ENCODE peak calls at places on chromosome 3, in six cellular contexts. N, B, P, I, V and K are unnamed samples.

GRCh38 chr3:24678441-24678865 is 183.8 kb upstream of the THRB start:
- DNase-seq in N (no peak), B (peak), P (no peak), I (no peak), V (no peak), K (no peak)

GRCh38 chr3:188510366-188510765 is 356.4 kb downstream of the LPP start:
- DNase-seq in N (no peak), B (peak), P (no peak), I (no peak), V (no peak), K (no peak)

GRCh38 chr3:29144807-29145206 is 136.1 kb upstream of the RBMS3 start:
- DNase-seq in N (no peak), B (peak), P (no peak), I (no peak), V (peak), K (no peak)

GRCh38 chr3:45715945-45716344 is 26.7 kb downstream of the SACM1L start:
- DNase-seq in N (no peak), B (peak), P (no peak), I (no peak), V (no peak), K (no peak)

GRCh38 chr3:52218953-52219650 is 6.3 kb downstream of the TLR9 start:
- DNase-seq in N (no peak), B (no peak), P (no peak), I (no peak), V (no peak), K (no peak)

GRCh38 chr3:174346571-174346970 is 512.6 kb upstream of the NAALADL2 start:
- DNase-seq in N (no peak), B (no peak), P (no peak), I (no peak), V (no peak), K (no peak)

GRCh38 chr3:127454051-127454450 is 136.5 kb downstream of the TPRA1 start:
- DNase-seq in N (no peak), B (no peak), P (no peak), I (no peak), V (no peak), K (no peak)

GRCh38 chr3:196179380-196180308 is 31.6 kb downstream of the ZDHHC19 start:
- DNase-seq in N (peak), B (peak), P (peak), I (no peak), V (no peak), K (peak)

GRCh38 chr3:160756907-160757623 is 1.0 kb downstream of the PPM1L start:
- DNase-seq in N (no peak), B (no peak), P (no peak), I (no peak), V (no peak), K (no peak)

GRCh38 chr3:151395806-151396205 is 11.3 kb upstream of the P2RY12 start:
- DNase-seq in N (no peak), B (peak), P (no peak), I (no peak), V (no peak), K (no peak)

GRCh38 chr3:150379469-150379868 is 28.6 kb upstream of the TSC22D2 start:
- DNase-seq in N (no peak), B (no peak), P (no peak), I (no peak), V (no peak), K (no peak)

GRCh38 chr3:19139863-19140262 is 8.4 kb upstream of the KCNH8 start:
- DNase-seq in N (no peak), B (no peak), P (no peak), I (no peak), V (no peak), K (no peak)

GRCh38 chr3:70606018-70606417 is 293.6 kb upstream of the MDFIC2 start:
- DNase-seq in N (no peak), B (no peak), P (no peak), I (no peak), V (peak), K (no peak)

GRCh38 chr3:170773682-170774081 is 96.3 kb downstream of the RPL22L1 start:
- DNase-seq in N (no peak), B (no peak), P (no peak), I (no peak), V (no peak), K (no peak)

GRCh38 chr3:71421820-71422566 is 161.5 kb downstream of the FOXP1 start:
- DNase-seq in N (peak), B (no peak), P (no peak), I (no peak), V (no peak), K (no peak)